ENCODE peak calls at places on chromosomes 6 and 20, in five cellular contexts. K, Z, C, F and W are unnamed samples.

GRCh38 chr20:47389867-47390347 is 33.4 kb upstream of the ZMYND8 start:
- DNase-seq in K (peak), Z (no peak), C (peak), F (peak), W (peak)

GRCh38 chr6:54729716-54730115 is 116.9 kb upstream of the FAM83B start:
- DNase-seq in Z (no peak), C (peak), K (no peak), F (no peak), W (no peak)

GRCh38 chr20:44616604-44616964 is 34.2 kb downstream of the PKIG start:
- DNase-seq in F (no peak), Z (peak), C (no peak), K (no peak), W (no peak)

GRCh38 chr6:1841131-1841530 is 231.4 kb downstream of the FOXC1 start:
- DNase-seq in K (no peak), Z (no peak), F (no peak), C (no peak), W (peak)

GRCh38 chr6:138239774-138240173 is 21.5 kb upstream of the PBOV1 start:
- DNase-seq in C (no peak), F (no peak), K (no peak), Z (no peak), W (no peak)

GRCh38 chr6:47670851-47671250 is 27.5 kb upstream of the ADGRF4 start:
- DNase-seq in C (no peak), Z (no peak), K (no peak), F (no peak), W (no peak)

GRCh38 chr6:135231469-135231844 is 50.3 kb downstream of the MYB start:
- DNase-seq in Z (no peak), C (no peak), F (no peak), K (peak), W (no peak)

GRCh38 chr20:15927893-15928650 is 645.2 kb downstream of the KIF16B start:
- DNase-seq in C (no peak), K (no peak), Z (no peak), F (no peak), W (no peak)

GRCh38 chr6:42426191-42426590 is 25.5 kb downstream of the TRERF1 start:
- DNase-seq in F (no peak), Z (no peak), K (no peak), C (no peak), W (no peak)

GRCh38 chr6:12371151-12371550 is 81.0 kb downstream of the EDN1 start:
- DNase-seq in F (no peak), C (peak), K (no peak), Z (no peak), W (no peak)

GRCh38 chr6:101824551-101825345 is 431.2 kb downstream of the GRIK2 start:
- DNase-seq in C (no peak), F (peak), K (no peak), Z (no peak), W (peak)

GRCh38 chr6:37155394-37156312 is 14.3 kb upstream of the PIM1 start:
- DNase-seq in C (no peak), K (no peak), Z (peak), F (peak), W (no peak)

GRCh38 chr6:144150673-144151009 is 324 bp downstream of the STX11 start:
- DNase-seq in C (no peak), K (peak), Z (peak), F (no peak), W (peak)

GRCh38 chr20:51350941-51351631 is 191.4 kb downstream of the NFATC2 start:
- DNase-seq in F (peak), Z (peak), K (peak), C (peak), W (peak)

GRCh38 chr20:16952965-16953364 is 204.8 kb downstream of the OTOR start:
- DNase-seq in Z (no peak), F (no peak), C (no peak), K (no peak), W (no peak)

GRCh38 chr6:48069280-48069679 is 41.7 kb downstream of the PTCHD4 start:
- DNase-seq in F (no peak), K (no peak), C (no peak), Z (no peak), W (peak)

GRCh38 chr6:48111143-48111506 is at the start of gene PTCHD4:
- DNase-seq in Z (no peak), C (peak), K (peak), F (peak), W (peak)

GRCh38 chr6:166379800-166380199 is 2.9 kb downstream of the MPC1 start:
- DNase-seq in C (no peak), Z (no peak), F (no peak), K (no peak), W (peak)

GRCh38 chr6:37940074-37940847 is 120.7 kb downstream of the ZFAND3 start:
- DNase-seq in F (peak), K (peak), C (no peak), Z (no peak), W (peak)

GRCh38 chr6:144165784-144166183 is 15.5 kb downstream of the STX11 start:
- DNase-seq in C (no peak), F (no peak), K (no peak), Z (no peak), W (no peak)

GRCh38 chr6:78810698-78811097 is 56.7 kb upstream of the IRAK1BP1 start:
- DNase-seq in K (peak), F (peak), C (peak), Z (no peak), W (peak)

GRCh38 chr6:34230653-34231351 is 5.9 kb upstream of the HMGA1 start:
- DNase-seq in C (peak), Z (peak), F (no peak), K (peak), W (peak)

GRCh38 chr20:62549499-62550086 is 73.8 kb upstream of the GATA5 start:
- DNase-seq in K (no peak), C (no peak), Z (no peak), F (no peak), W (no peak)

GRCh38 chr6:7523922-7524321 is 17.5 kb upstream of the DSP start:
- DNase-seq in K (no peak), C (peak), F (no peak), Z (no peak), W (no peak)

GRCh38 chr6:144712541-144712940 is 427.4 kb downstream of the UTRN start:
- DNase-seq in K (peak), F (no peak), Z (no peak), C (peak), W (no peak)

GRCh38 chr20:40564997-40565680 is 123.9 kb downstream of the MAFB start:
- DNase-seq in F (peak), K (peak), Z (no peak), C (peak), W (peak)

GRCh38 chr6:10884245-10884972 is 2.4 kb upstream of the SYCP2L start:
- DNase-seq in C (no peak), Z (no peak), F (no peak), K (no peak), W (no peak)

GRCh38 chr6:119350202-119351004 is 842 bp upstream of the MAN1A1 start:
- DNase-seq in C (peak), Z (no peak), F (peak), K (peak), W (peak)

GRCh38 chr6:94323853-94324252 is 904.5 kb upstream of the EPHA7 start:
- DNase-seq in F (no peak), C (no peak), Z (no peak), K (no peak), W (peak)

GRCh38 chr6:105810922-105811482 is 275.1 kb upstream of the PRDM1 start:
- DNase-seq in F (no peak), Z (no peak), C (no peak), K (no peak), W (no peak)

GRCh38 chr20:1328680-1329330 is at the start of gene SDCBP2:
- DNase-seq in F (no peak), K (no peak), C (peak), Z (peak), W (no peak)

GRCh38 chr6:115986026-115986425 is 74.7 kb downstream of the FRK start:
- DNase-seq in Z (no peak), K (no peak), F (no peak), C (no peak), W (no peak)

GRCh38 chr20:10565191-10565921 is 108.4 kb downstream of the JAG1 start:
- DNase-seq in C (peak), Z (no peak), K (peak), F (peak), W (peak)

GRCh38 chr6:52545844-52546119 is 31.1 kb downstream of the TRAM2 start:
- DNase-seq in K (no peak), F (no peak), C (peak), Z (no peak), W (no peak)

GRCh38 chr6:5128351-5128750 is 43.2 kb downstream of the PPP1R3G start:
- DNase-seq in Z (no peak), C (no peak), F (no peak), K (no peak), W (no peak)

GRCh38 chr6:14758421-14759043 is 487.3 kb upstream of the JARID2 start:
- DNase-seq in Z (no peak), C (peak), K (peak), F (peak), W (no peak)

GRCh38 chr6:84103029-84103428 is 69.5 kb downstream of the MRAP2 start:
- DNase-seq in C (no peak), Z (no peak), K (peak), F (peak), W (no peak)

GRCh38 chr6:125728739-125729138 is 20.7 kb upstream of the HEY2 start:
- DNase-seq in Z (no peak), K (no peak), C (peak), F (no peak), W (peak)

GRCh38 chr20:47785900-47786762 is 850 bp upstream of the SULF2 start:
- DNase-seq in F (peak), Z (no peak), C (peak), K (peak), W (peak)

GRCh38 chr6:133923938-133924593 is 29.0 kb upstream of the TBPL1 start:
- DNase-seq in Z (no peak), K (peak), C (peak), F (peak), W (peak)

GRCh38 chr6:3791526-3792212 is 40.2 kb upstream of the PXDC1 start:
- DNase-seq in Z (no peak), K (no peak), F (no peak), C (no peak), W (no peak)

GRCh38 chr6:3788408-3789017 is 37.0 kb upstream of the PXDC1 start:
- DNase-seq in K (no peak), C (no peak), F (no peak), Z (no peak), W (peak)

GRCh38 chr6:3789018-3789895 is 37.7 kb upstream of the PXDC1 start:
- DNase-seq in C (peak), K (no peak), Z (no peak), F (peak), W (peak)

GRCh38 chr6:3793545-3793944 is 42.0 kb upstream of the PXDC1 start:
- DNase-seq in Z (no peak), F (peak), K (no peak), C (no peak), W (no peak)

DNA sequence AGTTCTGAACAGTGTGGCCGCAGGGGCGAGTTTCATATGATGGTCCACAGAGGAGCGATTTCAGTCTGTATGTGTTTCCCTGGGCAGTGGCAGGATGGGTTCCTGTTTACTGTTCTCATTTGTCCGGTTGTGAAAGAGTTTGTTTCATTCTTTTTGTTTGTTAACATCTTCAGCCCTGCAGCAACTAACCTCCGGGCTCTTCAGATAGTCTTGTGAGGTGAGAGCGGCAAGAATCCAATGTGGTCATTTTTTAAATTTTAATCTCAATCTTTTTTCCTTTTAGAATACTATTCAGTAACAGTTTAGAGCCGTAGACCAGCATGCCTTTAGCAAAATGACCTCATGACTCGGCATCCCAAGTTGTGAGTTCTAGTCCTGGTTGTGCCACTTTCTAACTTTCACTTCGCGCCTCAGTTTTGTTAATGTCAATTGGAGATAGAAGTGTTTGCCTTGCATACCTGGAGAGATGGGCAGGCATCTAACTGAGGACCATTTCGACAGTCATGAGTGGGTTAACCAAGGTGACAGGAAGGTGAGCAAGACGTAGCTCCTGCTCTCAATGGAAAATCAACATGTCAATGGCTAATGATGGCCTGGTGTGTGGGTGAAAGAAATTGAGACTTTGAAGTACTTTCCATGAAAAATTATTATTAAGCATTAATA is 38.5 kb upstream of the PXDC1 start:
- DNase-seq in C (no peak), F (no peak), K (no peak), Z (no peak), W (no peak)
- TF ChIP-seq CTCF in C (no peak), F (no peak), K (no peak), Z (no peak), W (no peak)

DNA sequence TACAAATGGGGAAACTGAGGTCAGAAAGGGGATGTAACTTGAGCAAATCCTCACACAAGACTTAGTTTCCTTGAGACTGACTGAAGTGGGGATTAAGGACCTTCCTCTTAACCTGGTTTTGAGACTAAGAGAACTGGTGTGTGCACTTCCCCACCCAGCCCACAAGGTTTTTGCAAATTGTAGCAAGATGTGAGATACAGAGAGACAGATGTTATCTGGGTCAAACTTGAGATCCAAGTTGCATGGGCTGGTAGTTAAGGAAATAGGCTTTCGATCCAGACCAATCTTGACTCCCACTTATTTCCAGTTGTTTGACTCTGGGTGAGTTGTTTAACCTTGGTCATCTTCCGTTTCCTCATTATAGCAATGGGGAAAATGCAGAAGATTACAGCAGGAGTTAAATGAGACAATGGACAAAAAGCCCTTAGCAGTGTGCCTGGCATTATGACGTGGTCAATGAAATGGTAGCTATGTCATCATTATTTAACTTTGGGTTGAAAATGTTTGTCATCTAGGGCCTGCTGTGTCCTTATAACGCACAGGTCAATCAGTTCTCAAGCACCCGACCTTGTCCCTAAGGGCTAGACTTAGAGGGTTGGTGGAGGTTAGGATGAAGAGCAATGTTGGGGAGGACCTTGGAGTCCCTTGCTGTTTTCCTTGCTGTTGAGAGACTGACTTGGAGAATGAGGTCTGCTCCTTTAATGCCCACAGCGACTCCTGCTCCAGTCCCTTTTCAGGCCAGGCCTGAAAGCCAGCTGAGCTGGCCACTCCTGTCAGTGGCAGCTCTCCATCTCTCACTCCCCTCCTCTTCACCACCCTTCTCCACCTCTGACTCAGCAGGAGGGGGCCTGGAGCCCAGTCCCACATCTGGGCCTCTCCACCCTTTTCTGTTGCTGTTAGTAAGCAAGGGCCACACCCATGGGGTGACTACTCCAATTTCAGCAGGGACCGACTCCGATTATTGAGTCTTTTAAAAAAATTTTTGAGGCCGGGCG is 1.9 kb downstream of the SNX21 start:
- DNase-seq in K (peak), Z (peak), F (peak), C (peak), W (no peak)
- H3K4me3 ChIP-seq in K (peak), Z (peak), F (peak), C (no peak), W (no peak)

DNA sequence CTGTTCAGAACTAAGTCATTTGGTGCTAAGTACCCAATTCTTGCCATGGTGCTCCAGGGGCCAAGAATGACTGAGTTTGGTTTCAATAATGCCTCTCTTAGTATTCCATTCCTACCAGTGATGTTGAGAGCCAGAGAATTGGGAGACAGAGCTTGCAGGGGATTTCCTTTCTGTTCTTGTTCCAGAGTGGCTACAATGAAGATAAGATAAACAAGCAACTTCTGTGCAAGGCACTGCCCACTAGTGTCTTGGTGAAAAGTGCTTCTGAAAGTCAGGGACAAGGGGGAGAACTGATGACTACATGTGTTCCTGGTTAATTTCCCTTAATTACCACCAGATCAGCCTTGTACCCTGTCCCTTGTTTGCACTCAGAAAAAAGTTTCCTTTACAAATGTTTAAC is 421.6 kb downstream of the BCKDHB start:
- DNase-seq in K (peak), C (no peak), F (no peak), Z (no peak), W (peak)
- TF ChIP-seq CTCF in K (no peak), C (no peak), F (no peak), Z (no peak), W (peak)

GRCh38 chr6:16504608-16505007 is 256.7 kb downstream of the ATXN1 start:
- DNase-seq in C (no peak), F (no peak), K (no peak), Z (no peak), W (no peak)
- H3K4me3 ChIP-seq in C (no peak), F (no peak), K (no peak), Z (no peak), W (no peak)

GRCh38 chr20:12040261-12040660 is 122.6 kb downstream of the BTBD3 start:
- DNase-seq in F (no peak), K (no peak), Z (no peak), C (no peak), W (no peak)

GRCh38 chr20:12030470-12030869 is 112.8 kb downstream of the BTBD3 start:
- DNase-seq in C (no peak), Z (no peak), K (no peak), F (no peak), W (no peak)

DNA sequence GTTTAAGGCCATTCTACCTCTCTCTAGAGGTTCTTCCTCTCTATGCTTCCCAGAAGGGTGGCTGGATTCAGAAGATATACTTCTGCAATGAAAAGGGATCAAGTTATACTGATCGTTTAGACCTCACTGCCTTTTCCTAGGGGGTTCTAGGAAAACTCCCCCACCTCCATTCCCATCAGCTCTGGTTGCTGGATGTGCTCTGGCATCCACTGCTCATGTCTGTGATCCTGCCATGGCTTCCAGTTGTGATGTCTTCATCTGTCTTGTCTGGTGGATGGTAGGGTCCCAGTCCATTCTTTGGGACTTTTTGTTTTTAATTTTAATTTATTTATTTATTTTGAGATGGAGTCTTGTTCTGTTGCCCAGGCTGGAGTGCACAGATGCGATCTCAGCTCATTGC is 118.4 kb downstream of the BTBD3 start:
- DNase-seq in C (no peak), K (no peak), F (no peak), Z (no peak), W (no peak)
- TF ChIP-seq CTCF in C (no peak), K (no peak), F (no peak), Z (no peak), W (no peak)

GRCh38 chr6:152979116-152979515 is 3.7 kb downstream of the FBXO5 start:
- DNase-seq in C (no peak), K (no peak), F (no peak), Z (no peak), W (no peak)
- H3K4me3 ChIP-seq in C (no peak), K (no peak), F (no peak), Z (no peak), W (no peak)

GRCh38 chr20:63735859-63736718 is at the start of gene LIME1:
- DNase-seq in F (no peak), K (no peak), C (no peak), Z (peak), W (no peak)
- TF ChIP-seq CTCF in F (no peak), K (no peak), C (no peak), Z (no peak), W (no peak)

GRCh38 chr20:3275966-3276365 is 37.0 kb upstream of the SLC4A11 start:
- DNase-seq in Z (no peak), F (no peak), K (peak), C (no peak), W (peak)

GRCh38 chr20:3275064-3275935 is 36.3 kb upstream of the SLC4A11 start:
- DNase-seq in F (no peak), Z (no peak), C (no peak), K (no peak), W (no peak)

GRCh38 chr20:3270051-3270450 is 31.1 kb upstream of the SLC4A11 start:
- DNase-seq in K (no peak), F (no peak), Z (no peak), C (no peak), W (no peak)

GRCh38 chr20:3276400-3277015 is 37.5 kb upstream of the SLC4A11 start:
- DNase-seq in C (peak), F (no peak), Z (no peak), K (peak), W (peak)

GRCh38 chr20:3273371-3273770 is 34.4 kb upstream of the SLC4A11 start:
- DNase-seq in Z (no peak), F (no peak), K (no peak), C (no peak), W (no peak)
- H3K4me3 ChIP-seq in Z (no peak), F (no peak), K (no peak), C (no peak), W (no peak)